ENCODE peak calls at places on chromosomes 1 and 21, in eight cellular contexts. N is IMR-90, J is fibroblast of lung, X is left ventricle myocardium inferior, K is transverse colon, H is AG04450, Y is tibial artery, L is A549. T is an unnamed sample.
A peak's percentile ranks its signal among the peaks of the same experiment; 100 is the strongest.

GRCh38 chr1:227760377-227760776 is 25.1 kb downstream of the SNAP47 start:
- DNase-seq in N (no peak), J (no peak), X (no peak), K (no peak), H (no peak), Y (no peak), L (no peak), T (no peak)

GRCh38 chr1:8431028-8431427 is 113.1 kb downstream of the SLC45A1 start:
- DNase-seq in N (no peak), J (no peak), X (no peak), K (no peak), H (no peak), Y (no peak), L (no peak), T (peak; percentile 48)

GRCh38 chr1:181127898-181128453 is 39.5 kb downstream of the IER5 start:
- DNase-seq in N (peak; percentile 44), J (no peak), X (no peak), K (no peak), H (no peak), Y (no peak), L (no peak), T (no peak)

GRCh38 chr1:30652151-30652915 is 71.1 kb downstream of the MATN1 start:
- DNase-seq in N (no peak), J (no peak), X (no peak), K (no peak), H (no peak), Y (no peak), L (no peak), T (no peak)

GRCh38 chr1:67124455-67124854 is 10.3 kb downstream of the C1orf141 start:
- DNase-seq in N (no peak), J (no peak), X (no peak), K (no peak), H (no peak), Y (no peak), L (no peak), T (no peak)

GRCh38 chr1:179953974-179954493 is 576 bp upstream of the CEP350 start:
- DNase-seq in N (peak; percentile 51), J (no peak), X (no peak), K (peak; percentile 38), H (peak; percentile 20), Y (peak; percentile 60), L (peak; percentile 18), T (peak; percentile 16)

GRCh38 chr1:206687915-206688442 is 3.3 kb downstream of the MAPKAPK2 start:
- DNase-seq in N (peak; percentile 67), J (peak; percentile 71), X (no peak), K (no peak), H (no peak), Y (no peak), L (no peak), T (no peak)

GRCh38 chr1:78722947-78723346 is 73.3 kb downstream of the IFI44 start:
- DNase-seq in N (peak; percentile 36), J (peak; percentile 64), X (no peak), K (no peak), H (no peak), Y (no peak), L (no peak), T (no peak)

GRCh38 chr1:3905953-3906671 is 6.0 kb upstream of the C1orf174 start:
- DNase-seq in N (no peak), J (no peak), X (no peak), K (no peak), H (no peak), Y (no peak), L (no peak), T (no peak)

GRCh38 chr1:186985889-186986491 is 157.2 kb downstream of the PLA2G4A start:
- DNase-seq in N (peak; percentile 78), J (peak; percentile 53), X (no peak), K (no peak), H (peak; percentile 29), Y (no peak), L (peak; percentile 33), T (no peak)

GRCh38 chr1:6785318-6785712 is at the start of gene CAMTA1:
- DNase-seq in N (no peak), J (no peak), X (no peak), K (no peak), H (no peak), Y (no peak), L (no peak), T (no peak)

GRCh38 chr1:34176830-34177613 is at the start of gene C1orf94:
- DNase-seq in N (no peak), J (no peak), X (no peak), K (no peak), H (no peak), Y (no peak), L (no peak), T (no peak)

GRCh38 chr1:205630241-205630640 is 1.6 kb downstream of the ELK4 start:
- DNase-seq in N (peak; percentile 59), J (peak; percentile 40), X (no peak), K (no peak), H (no peak), Y (no peak), L (no peak), T (no peak)

GRCh38 chr1:52554267-52554640 is 1.4 kb upstream of the TUT4 start:
- DNase-seq in N (no peak), J (no peak), X (no peak), K (no peak), H (no peak), Y (no peak), L (no peak), T (no peak)

GRCh38 chr1:180951881-180952656 is 39.4 kb downstream of the KIAA1614 start:
- DNase-seq in N (no peak), J (no peak), X (no peak), K (no peak), H (no peak), Y (no peak), L (no peak), T (no peak)

GRCh38 chr1:206448471-206448870 is 21.8 kb upstream of the IKBKE start:
- DNase-seq in N (no peak), J (no peak), X (no peak), K (no peak), H (no peak), Y (no peak), L (no peak), T (no peak)

GRCh38 chr21:28738882-28739281 is 253.8 kb downstream of the LTN1 start:
- DNase-seq in N (no peak), J (no peak), X (no peak), K (no peak), H (no peak), Y (no peak), L (no peak), T (no peak)

GRCh38 chr1:230040440-230040839 is 26.6 kb upstream of the GALNT2 start:
- DNase-seq in N (no peak), J (no peak), X (no peak), K (no peak), H (no peak), Y (no peak), L (no peak), T (no peak)

GRCh38 chr1:187790724-187791123 is 962.0 kb downstream of the PLA2G4A start:
- DNase-seq in N (no peak), J (no peak), X (no peak), K (no peak), H (no peak), Y (no peak), L (no peak), T (no peak)

GRCh38 chr1:76038306-76039004 is 36.1 kb upstream of the ST6GALNAC3 start:
- DNase-seq in N (peak; percentile 9), J (peak; percentile 76), X (no peak), K (no peak), H (no peak), Y (no peak), L (no peak), T (no peak)

GRCh38 chr1:240341365-240342250 is 249.9 kb downstream of the FMN2 start:
- DNase-seq in N (no peak), J (no peak), X (no peak), K (no peak), H (no peak), Y (no peak), L (no peak), T (no peak)

GRCh38 chr1:10980094-10980577 is 32.3 kb upstream of the TARDBP start:
- DNase-seq in N (peak; percentile 31), J (peak; percentile 82), X (peak; percentile 75), K (peak; percentile 82), H (peak; percentile 32), Y (peak; percentile 75), L (no peak), T (no peak)
- TF ChIP-seq CTCF in N (peak; percentile 32), J (peak; percentile 29), X (peak; percentile 50), K (peak; percentile 38), H (peak; percentile 53), Y (peak; percentile 28), L (no peak), T (no peak)

GRCh38 chr1:2879026-2879425 is 77.5 kb upstream of the TTC34 start:
- DNase-seq in N (no peak), J (no peak), X (no peak), K (no peak), H (no peak), Y (no peak), L (no peak), T (no peak)
- H3K9me3 ChIP-seq in N (peaks cover 74% of the 10 kb centered on the region), J (no peaks in the 10 kb centered on the region), X (no peaks in the 10 kb centered on the region), K (no peaks in the 10 kb centered on the region), H (peaks cover 100% of the 10 kb centered on the region), Y (no peaks in the 10 kb centered on the region), L (no peaks in the 10 kb centered on the region), T (no peaks in the 10 kb centered on the region)

GRCh38 chr1:110615548-110616130 is 9.5 kb upstream of the KCNA2 start:
- DNase-seq in N (peak; percentile 51), J (peak; percentile 34), X (peak; percentile 59), K (peak; percentile 67), H (peak; percentile 8), Y (peak; percentile 54), L (peak; percentile 65), T (peak; percentile 45)

GRCh38 chr1:110616587-110616986 is 10.4 kb upstream of the KCNA2 start:
- DNase-seq in N (peak; percentile 10), J (no peak), X (no peak), K (no peak), H (no peak), Y (no peak), L (no peak), T (no peak)

GRCh38 chr1:110617116-110617515 is 11.0 kb upstream of the KCNA2 start:
- DNase-seq in N (no peak), J (no peak), X (no peak), K (no peak), H (no peak), Y (no peak), L (no peak), T (no peak)

GRCh38 chr1:110618668-110619067 is 12.5 kb upstream of the KCNA2 start:
- DNase-seq in N (no peak), J (no peak), X (no peak), K (no peak), H (no peak), Y (no peak), L (no peak), T (no peak)

DNA sequence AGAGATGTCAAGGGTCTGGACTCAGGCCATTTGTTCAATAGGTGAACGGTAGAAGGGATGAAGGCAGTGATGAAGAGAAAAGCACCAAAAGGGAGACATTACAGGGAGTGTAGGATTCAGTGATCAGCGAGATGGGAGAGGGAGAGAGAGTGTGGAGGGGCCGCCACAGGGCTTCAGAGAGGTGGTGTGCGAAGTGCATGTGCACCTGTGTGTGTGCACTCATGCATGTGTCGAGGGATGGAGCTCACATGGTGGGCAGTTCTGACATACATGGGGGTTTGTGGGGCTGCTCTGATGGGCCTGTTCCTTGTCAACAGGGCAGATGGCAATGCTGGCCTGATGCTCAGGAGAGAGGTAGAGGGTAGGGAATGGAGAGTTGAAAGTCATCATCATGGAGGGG is 11.4 kb upstream of the KCNA2 start:
- DNase-seq in N (no peak), J (no peak), X (no peak), K (no peak), H (no peak), Y (no peak), L (no peak), T (no peak)
- TF ChIP-seq CTCF in N (no peak), J (no peak), X (no peak), K (no peak), H (no peak), Y (no peak), L (no peak), T (no peak)

GRCh38 chr1:93738926-93739325 is 57.3 kb upstream of the BCAR3 start:
- DNase-seq in N (no peak), J (no peak), X (no peak), K (no peak), H (no peak), Y (no peak), L (no peak), T (no peak)
- H3K9me3 ChIP-seq in N (peaks cover 3% of the 10 kb centered on the region), J (no peaks in the 10 kb centered on the region), X (no peaks in the 10 kb centered on the region), K (no peaks in the 10 kb centered on the region), H (no peaks in the 10 kb centered on the region), Y (no peaks in the 10 kb centered on the region), L (no peaks in the 10 kb centered on the region), T (no peaks in the 10 kb centered on the region)

T was measured in CD4-positive, alpha-beta T cell.